ENCODE peak calls at places on chromosomes 4 and X, in nine cellular contexts. Q is CD4-positive, alpha-beta T cell; R is fibroblast of pulmonary artery; J is pancreas; M is cardiac muscle cell; O is brain microvascular endothelial cell; B is ovary; A is AG10803; W is BE2C. H is an unnamed sample.

GRCh38 chr4:30429813-30430466 is 290.2 kb upstream of the PCDH7 start:
- DNase-seq in M (no peak), J (no peak), W (no peak), O (peak; percentile 6), A (peak; percentile 0), B (no peak), Q (no peak), R (peak; percentile 82), H (no peak)

GRCh38 chr4:77586953-77587383 is 18.7 kb upstream of the CXCL13 start:
- DNase-seq in R (peak; percentile 49), B (no peak), W (no peak), Q (peak; percentile 11), O (no peak), J (no peak), A (peak; percentile 67), M (no peak), H (no peak)

GRCh38 chr4:88137112-88137511 is 21.3 kb downstream of the ABCG2 start:
- DNase-seq in A (no peak), W (no peak), J (no peak), B (no peak), R (no peak), M (no peak), Q (no peak), O (peak; percentile 64), H (no peak)

GRCh38 chr4:144705861-144706590 is 60.1 kb downstream of the HHIP start:
- DNase-seq in O (no peak), R (no peak), W (no peak), J (no peak), M (peak; percentile 5), A (no peak), Q (no peak), B (no peak), H (no peak)

GRCh38 chr4:57184378-57185031 is 74.3 kb upstream of the IGFBP7 start:
- DNase-seq in J (no peak), O (no peak), R (no peak), B (no peak), A (no peak), M (no peak), W (no peak), Q (no peak), H (no peak)

GRCh38 chr4:7556558-7556957 is 121.8 kb upstream of the PSAPL1 start:
- DNase-seq in O (no peak), W (no peak), M (no peak), Q (no peak), R (no peak), B (no peak), A (no peak), J (no peak), H (no peak)

GRCh38 chrX:545488-545887 is 85.1 kb upstream of the SHOX start:
- DNase-seq in B (no peak), Q (no peak), W (no peak), O (no peak), A (peak; percentile 69), R (no peak), J (no peak), M (no peak), H (no peak)

GRCh38 chr4:15600176-15600575 is 55.0 kb downstream of the FBXL5 start:
- DNase-seq in R (no peak), A (no peak), O (no peak), J (no peak), M (no peak), Q (no peak), W (no peak), B (no peak), H (no peak)

GRCh38 chr4:41216294-41217019 is 2.1 kb upstream of the APBB2 start:
- DNase-seq in O (no peak), M (peak; percentile 81), Q (no peak), A (peak; percentile 73), J (peak; percentile 83), R (peak; percentile 76), B (peak; percentile 83), W (peak; percentile 85), H (peak; percentile 77)

GRCh38 chr4:46211406-46211805 is 87.6 kb upstream of the GABRG1 start:
- DNase-seq in J (no peak), A (no peak), W (no peak), R (no peak), O (no peak), B (no peak), M (no peak), Q (no peak), H (no peak)

GRCh38 chr4:27005512-27006246 is 145.0 kb downstream of the STIM2 start:
- DNase-seq in O (peak; percentile 32), R (peak; percentile 82), Q (no peak), B (no peak), M (no peak), J (no peak), W (no peak), A (peak; percentile 70), H (no peak)

GRCh38 chr4:155999743-156000142 is 46.1 kb upstream of the CTSO start:
- DNase-seq in W (peak; percentile 28), M (peak; percentile 67), B (no peak), R (no peak), A (no peak), O (peak; percentile 32), J (no peak), Q (no peak), H (no peak)

GRCh38 chr4:156945532-156945931 is 26.1 kb downstream of the PDGFC start:
- DNase-seq in M (no peak), Q (no peak), O (no peak), A (peak; percentile 41), B (no peak), R (no peak), J (no peak), W (no peak), H (no peak)

GRCh38 chr4:107688421-107688820 is 31.6 kb downstream of the PAPSS1 start:
- DNase-seq in J (no peak), O (no peak), A (no peak), B (no peak), R (no peak), W (no peak), M (no peak), Q (no peak), H (no peak)

GRCh38 chr4:183284229-183284628 is 35.8 kb downstream of the CLDN22 start:
- DNase-seq in Q (no peak), A (no peak), J (no peak), B (no peak), W (no peak), O (no peak), M (no peak), R (no peak), H (no peak)

DNA sequence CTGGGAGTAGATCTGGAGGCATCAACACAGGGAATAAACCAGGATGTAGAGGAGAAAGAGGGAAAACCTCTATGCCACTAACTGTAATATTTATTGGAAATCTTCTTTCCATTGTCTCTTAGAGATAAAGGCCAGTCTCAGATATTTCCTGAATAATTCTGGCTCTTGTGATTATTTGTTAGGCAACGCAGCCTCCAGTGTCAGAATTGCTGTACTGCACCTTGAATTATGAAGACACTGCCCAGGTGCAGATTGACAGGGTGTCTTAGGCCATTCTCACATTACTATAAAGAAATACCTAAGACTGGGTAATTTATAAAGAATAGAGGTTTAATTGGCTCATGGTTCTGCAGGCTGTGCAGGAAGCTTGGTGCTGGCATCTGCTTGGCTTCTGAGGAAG is 100.7 kb upstream of the ZDHHC15 start:
- DNase-seq in J (no peak), B (no peak), M (peak; percentile 2), Q (no peak), A (no peak), O (no peak), W (no peak), R (no peak), H (no peak)
- TF ChIP-seq CTCF in J (no peak), B (no peak), M (no peak), Q (no peak), A (no peak), O (peak; percentile 10), W (no peak), R (no peak), H (no peak)

DNA sequence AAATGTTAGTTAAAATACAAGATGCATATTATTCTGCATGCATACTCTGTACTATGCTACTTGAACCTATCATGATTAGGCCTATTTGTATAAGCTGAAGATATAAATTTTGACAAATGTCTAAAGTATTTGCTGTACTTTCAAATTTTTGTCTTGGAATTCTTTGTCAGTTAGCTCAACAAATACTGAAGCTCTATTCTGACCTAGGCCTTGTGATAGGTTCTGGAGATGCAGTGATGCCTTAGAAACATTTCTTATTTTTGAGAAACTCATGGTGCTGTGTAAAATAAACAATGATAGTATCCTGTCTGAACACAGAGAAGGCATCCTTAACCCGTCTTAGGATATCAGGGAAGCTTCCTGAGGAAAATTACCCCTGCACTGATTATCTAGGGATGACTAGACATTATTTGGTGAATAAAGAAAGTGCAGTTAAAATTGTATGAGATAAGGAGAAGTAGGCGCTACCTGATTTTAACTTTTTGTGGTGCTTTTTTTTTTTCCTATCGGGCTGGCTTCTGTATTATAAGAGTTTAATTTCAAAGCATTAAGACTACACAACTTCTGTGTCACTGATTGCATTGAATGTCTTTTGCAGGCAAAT is 43.4 kb downstream of the MOB1B start:
- DNase-seq in R (peak; percentile 16), M (no peak), W (no peak), O (peak; percentile 18), Q (no peak), A (peak; percentile 11), B (no peak), J (no peak), H (no peak)
- TF ChIP-seq CTCF in R (no peak), M (no peak), W (no peak), O (no peak), Q (no peak), A (no peak), B (no peak), J (no peak), H (no peak)

DNA sequence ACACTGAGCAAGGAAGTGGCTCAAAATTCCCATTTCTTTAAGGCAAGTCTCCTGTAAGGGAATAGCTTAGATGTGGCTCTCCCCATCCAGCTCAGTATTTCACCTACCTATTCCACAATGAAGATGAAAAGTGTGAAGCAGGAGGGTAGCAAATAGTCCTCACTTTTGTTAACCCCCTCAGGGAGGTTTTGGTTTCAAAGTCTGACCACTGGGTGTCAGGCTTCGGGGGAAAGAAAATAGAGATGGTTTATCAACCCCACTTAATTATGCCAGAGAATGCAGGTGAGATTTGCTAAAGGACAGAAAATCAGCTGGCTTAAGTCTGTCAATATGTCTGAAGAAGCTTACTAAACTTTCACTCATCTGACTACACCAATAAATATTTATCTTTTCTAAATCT is 69.5 kb downstream of the DHX15 start:
- DNase-seq in M (no peak), O (no peak), W (no peak), J (no peak), A (no peak), R (no peak), Q (no peak), B (no peak), H (no peak)
- TF ChIP-seq CTCF in M (peak; percentile 25), O (peak; percentile 52), W (peak; percentile 32), J (no peak), A (peak; percentile 33), R (peak; percentile 36), Q (no peak), B (no peak), H (no peak)

DNA sequence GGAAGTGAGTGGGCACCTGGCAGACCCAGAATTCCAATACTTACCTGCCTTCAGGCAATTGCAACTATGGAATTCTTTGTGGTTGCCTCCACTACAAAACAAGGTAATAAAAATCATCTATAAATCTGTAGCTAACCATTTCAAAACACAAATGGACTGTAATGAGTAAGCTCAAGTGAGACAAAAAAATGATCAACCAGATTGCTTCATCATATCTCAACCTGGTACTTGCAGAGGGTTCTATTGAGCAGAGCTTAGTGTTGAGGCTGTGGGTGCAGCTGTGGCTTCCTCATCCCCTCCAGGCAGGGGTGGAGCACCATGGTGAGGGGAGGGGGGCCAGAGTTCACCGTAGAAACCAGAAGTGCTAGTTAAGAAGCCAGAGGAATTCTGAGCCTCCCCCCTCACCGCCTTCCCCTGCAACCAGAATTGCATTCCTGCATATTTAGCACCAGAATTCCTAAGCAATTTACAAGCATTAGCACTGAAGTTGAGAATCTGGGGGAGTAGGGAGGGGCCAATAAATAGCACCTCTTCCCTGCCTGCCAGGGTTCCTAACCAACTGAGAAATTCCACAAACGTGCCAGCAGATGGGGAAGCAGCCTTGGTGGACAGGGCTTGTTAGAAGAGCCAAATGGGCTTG is 11.5 kb downstream of the CTAG1A start:
- DNase-seq in J (no peak), O (peak; percentile 8), Q (no peak), R (peak; percentile 31), A (peak; percentile 94), M (peak; percentile 5), B (no peak), W (no peak), H (no peak)
- TF ChIP-seq CTCF in J (no peak), O (no peak), Q (no peak), R (no peak), A (peak; percentile 31), M (no peak), B (no peak), W (no peak), H (no peak)

H was measured in left lung.